ENCODE peak calls at places on chromosomes 2 and 18, in eight cellular contexts. One of them, this sample, is unnamed.
A peak's percentile ranks its signal among the peaks of the same experiment; 100 is the strongest.

GRCh38 chr2:85994421-85994777 is 105.6 kb upstream of the ST3GAL5 start:
- DNase-seq in tibial nerve: no peak
- DNase-seq in A549: no peak
- DNase-seq in Panc1: no peak
- DNase-seq in coronary artery: no peak
- DNase-seq in ovary: no peak
- DNase-seq in cardiac muscle cell: no peak
- DNase-seq in astrocyte: no peak
- DNase-seq in this sample: no peak

GRCh38 chr2:233084488-233084887 is 24.3 kb downstream of the INPP5D start:
- DNase-seq in tibial nerve: no peak
- DNase-seq in ovary: no peak
- DNase-seq in Panc1: no peak
- DNase-seq in A549: no peak
- DNase-seq in cardiac muscle cell: peak; percentile 19
- DNase-seq in coronary artery: peak; percentile 71
- DNase-seq in astrocyte: no peak
- DNase-seq in this sample: no peak

GRCh38 chr18:37299471-37300304 is 265.9 kb downstream of the CELF4 start:
- DNase-seq in A549: peak; percentile 69
- DNase-seq in ovary: peak; percentile 93
- DNase-seq in tibial nerve: peak; percentile 72
- DNase-seq in Panc1: peak; percentile 22
- DNase-seq in coronary artery: peak; percentile 84
- DNase-seq in astrocyte: peak; percentile 94
- DNase-seq in cardiac muscle cell: peak; percentile 99
- DNase-seq in this sample: peak; percentile 98

GRCh38 chr2:168686485-168687191 is 115.8 kb upstream of the NOSTRIN start:
- DNase-seq in coronary artery: no peak
- DNase-seq in astrocyte: peak; percentile 66
- DNase-seq in cardiac muscle cell: peak; percentile 52
- DNase-seq in Panc1: no peak
- DNase-seq in A549: no peak
- DNase-seq in tibial nerve: no peak
- DNase-seq in ovary: no peak
- DNase-seq in this sample: peak; percentile 58

GRCh38 chr2:27807476-27807875 is 36.0 kb downstream of the MRPL33 start:
- DNase-seq in coronary artery: no peak
- DNase-seq in astrocyte: no peak
- DNase-seq in tibial nerve: no peak
- DNase-seq in ovary: peak; percentile 33
- DNase-seq in Panc1: no peak
- DNase-seq in cardiac muscle cell: peak; percentile 58
- DNase-seq in A549: no peak
- DNase-seq in this sample: peak; percentile 61

GRCh38 chr18:64017870-64018269 is 48.0 kb downstream of the SERPINB8 start:
- DNase-seq in astrocyte: peak; percentile 8
- DNase-seq in ovary: no peak
- DNase-seq in tibial nerve: no peak
- DNase-seq in Panc1: peak; percentile 8
- DNase-seq in coronary artery: no peak
- DNase-seq in cardiac muscle cell: peak; percentile 49
- DNase-seq in A549: peak; percentile 10
- DNase-seq in this sample: peak; percentile 61

GRCh38 chr2:98502556-98503335 is 58.1 kb downstream of the INPP4A start:
- DNase-seq in Panc1: no peak
- DNase-seq in tibial nerve: no peak
- DNase-seq in cardiac muscle cell: peak; percentile 86
- DNase-seq in ovary: no peak
- DNase-seq in A549: no peak
- DNase-seq in astrocyte: peak; percentile 82
- DNase-seq in coronary artery: peak; percentile 62
- DNase-seq in this sample: peak; percentile 56

GRCh38 chr2:134218928-134219707 is 34.8 kb upstream of the MGAT5 start:
- DNase-seq in cardiac muscle cell: no peak
- DNase-seq in ovary: no peak
- DNase-seq in tibial nerve: no peak
- DNase-seq in Panc1: no peak
- DNase-seq in astrocyte: no peak
- DNase-seq in coronary artery: no peak
- DNase-seq in A549: no peak
- DNase-seq in this sample: no peak

GRCh38 chr2:241037498-241037897 is 39.1 kb downstream of the SNED1 start:
- DNase-seq in astrocyte: no peak
- DNase-seq in A549: no peak
- DNase-seq in ovary: no peak
- DNase-seq in coronary artery: no peak
- DNase-seq in cardiac muscle cell: no peak
- DNase-seq in Panc1: no peak
- DNase-seq in tibial nerve: no peak
- DNase-seq in this sample: no peak

GRCh38 chr2:109129356-109129920 is 433 bp downstream of the SH3RF3 start:
- DNase-seq in Panc1: no peak
- DNase-seq in astrocyte: peak; percentile 21
- DNase-seq in A549: peak; percentile 10
- DNase-seq in ovary: peak; percentile 27
- DNase-seq in coronary artery: no peak
- DNase-seq in cardiac muscle cell: peak; percentile 34
- DNase-seq in tibial nerve: peak; percentile 23
- DNase-seq in this sample: peak; percentile 30

GRCh38 chr2:41180392-41180791 is 728.5 kb upstream of the SLC8A1 start:
- DNase-seq in A549: no peak
- DNase-seq in cardiac muscle cell: no peak
- DNase-seq in astrocyte: no peak
- DNase-seq in Panc1: no peak
- DNase-seq in ovary: no peak
- DNase-seq in coronary artery: no peak
- DNase-seq in tibial nerve: no peak
- DNase-seq in this sample: no peak

GRCh38 chr2:64854773-64855237 is 134.4 kb upstream of the SLC1A4 start:
- DNase-seq in tibial nerve: no peak
- DNase-seq in Panc1: no peak
- DNase-seq in ovary: no peak
- DNase-seq in astrocyte: no peak
- DNase-seq in A549: no peak
- DNase-seq in cardiac muscle cell: peak; percentile 68
- DNase-seq in coronary artery: no peak
- DNase-seq in this sample: peak; percentile 80

GRCh38 chr2:161307676-161308075 is 549 bp upstream of the PSMD14 start:
- DNase-seq in tibial nerve: no peak
- DNase-seq in ovary: no peak
- DNase-seq in astrocyte: no peak
- DNase-seq in Panc1: no peak
- DNase-seq in A549: no peak
- DNase-seq in coronary artery: no peak
- DNase-seq in cardiac muscle cell: no peak
- DNase-seq in this sample: no peak

GRCh38 chr2:188629890-188630483 is 338.3 kb downstream of the GULP1 start:
- DNase-seq in cardiac muscle cell: peak; percentile 93
- DNase-seq in tibial nerve: no peak
- DNase-seq in Panc1: no peak
- DNase-seq in astrocyte: peak; percentile 77
- DNase-seq in coronary artery: no peak
- DNase-seq in ovary: peak; percentile 73
- DNase-seq in A549: no peak
- DNase-seq in this sample: peak; percentile 96

GRCh38 chr2:213455316-213456008 is 171.2 kb downstream of the SPAG16 start:
- DNase-seq in A549: no peak
- DNase-seq in coronary artery: no peak
- DNase-seq in astrocyte: no peak
- DNase-seq in Panc1: no peak
- DNase-seq in ovary: no peak
- DNase-seq in tibial nerve: no peak
- DNase-seq in cardiac muscle cell: no peak
- DNase-seq in this sample: no peak

GRCh38 chr2:173448938-173449471 is 94.3 kb downstream of the CDCA7 start:
- DNase-seq in Panc1: peak; percentile 55
- DNase-seq in cardiac muscle cell: peak; percentile 91
- DNase-seq in A549: peak; percentile 73
- DNase-seq in tibial nerve: no peak
- DNase-seq in astrocyte: peak; percentile 62
- DNase-seq in coronary artery: peak; percentile 77
- DNase-seq in ovary: peak; percentile 49
- DNase-seq in this sample: peak; percentile 92

GRCh38 chr2:19356545-19357382 is 1.7 kb downstream of the OSR1 start:
- DNase-seq in A549: no peak
- DNase-seq in tibial nerve: no peak
- DNase-seq in ovary: no peak
- DNase-seq in coronary artery: no peak
- DNase-seq in Panc1: no peak
- DNase-seq in cardiac muscle cell: no peak
- DNase-seq in astrocyte: no peak
- DNase-seq in this sample: peak; percentile 38

GRCh38 chr2:222610746-222611145 is 45.1 kb downstream of the FARSB start:
- DNase-seq in A549: no peak
- DNase-seq in Panc1: no peak
- DNase-seq in ovary: no peak
- DNase-seq in coronary artery: no peak
- DNase-seq in cardiac muscle cell: peak; percentile 34
- DNase-seq in astrocyte: no peak
- DNase-seq in tibial nerve: no peak
- DNase-seq in this sample: peak; percentile 56

GRCh38 chr2:75788925-75789324 is 78.2 kb upstream of the GCFC2 start:
- DNase-seq in A549: no peak
- DNase-seq in coronary artery: no peak
- DNase-seq in tibial nerve: no peak
- DNase-seq in astrocyte: peak; percentile 20
- DNase-seq in cardiac muscle cell: peak; percentile 1
- DNase-seq in Panc1: no peak
- DNase-seq in ovary: no peak
- DNase-seq in this sample: no peak

GRCh38 chr2:58503909-58504308 is 262.8 kb upstream of the FANCL start:
- DNase-seq in A549: no peak
- DNase-seq in coronary artery: no peak
- DNase-seq in tibial nerve: no peak
- DNase-seq in ovary: no peak
- DNase-seq in cardiac muscle cell: no peak
- DNase-seq in Panc1: no peak
- DNase-seq in astrocyte: no peak
- DNase-seq in this sample: no peak

GRCh38 chr2:203600286-203600685 is 65.2 kb upstream of the RAPH1 start:
- DNase-seq in astrocyte: no peak
- DNase-seq in Panc1: no peak
- DNase-seq in tibial nerve: no peak
- DNase-seq in ovary: no peak
- DNase-seq in cardiac muscle cell: no peak
- DNase-seq in coronary artery: no peak
- DNase-seq in A549: no peak
- DNase-seq in this sample: no peak

GRCh38 chr2:203603451-203604389 is 68.6 kb upstream of the RAPH1 start:
- DNase-seq in A549: no peak
- DNase-seq in astrocyte: peak; percentile 75
- DNase-seq in ovary: no peak
- DNase-seq in tibial nerve: no peak
- DNase-seq in Panc1: no peak
- DNase-seq in coronary artery: no peak
- DNase-seq in cardiac muscle cell: peak; percentile 70
- DNase-seq in this sample: no peak

GRCh38 chr2:203610558-203610957 is 75.5 kb upstream of the RAPH1 start:
- DNase-seq in tibial nerve: no peak
- DNase-seq in ovary: no peak
- DNase-seq in astrocyte: no peak
- DNase-seq in A549: no peak
- DNase-seq in coronary artery: no peak
- DNase-seq in cardiac muscle cell: no peak
- DNase-seq in Panc1: no peak
- DNase-seq in this sample: no peak

GRCh38 chr2:203606051-203606450 is 71.0 kb upstream of the RAPH1 start:
- DNase-seq in astrocyte: no peak
- DNase-seq in cardiac muscle cell: no peak
- DNase-seq in tibial nerve: no peak
- DNase-seq in A549: no peak
- DNase-seq in Panc1: no peak
- DNase-seq in coronary artery: no peak
- DNase-seq in ovary: no peak
- DNase-seq in this sample: no peak

GRCh38 chr2:203605302-203605701 is 70.2 kb upstream of the RAPH1 start:
- DNase-seq in A549: no peak
- DNase-seq in astrocyte: no peak
- DNase-seq in ovary: no peak
- DNase-seq in coronary artery: no peak
- DNase-seq in Panc1: no peak
- DNase-seq in cardiac muscle cell: peak; percentile 77
- DNase-seq in tibial nerve: no peak
- DNase-seq in this sample: no peak
- H3K4me3 ChIP-seq in A549: no peak overlapping the region
- H3K4me3 ChIP-seq in astrocyte: no peak overlapping the region
- H3K4me3 ChIP-seq in ovary: no peak overlapping the region
- H3K4me3 ChIP-seq in coronary artery: no peak overlapping the region
- H3K4me3 ChIP-seq in Panc1: no peak overlapping the region
- H3K4me3 ChIP-seq in cardiac muscle cell: no peak overlapping the region
- H3K4me3 ChIP-seq in tibial nerve: no peak overlapping the region
- H3K4me3 ChIP-seq in this sample: no peak overlapping the region

DNA sequence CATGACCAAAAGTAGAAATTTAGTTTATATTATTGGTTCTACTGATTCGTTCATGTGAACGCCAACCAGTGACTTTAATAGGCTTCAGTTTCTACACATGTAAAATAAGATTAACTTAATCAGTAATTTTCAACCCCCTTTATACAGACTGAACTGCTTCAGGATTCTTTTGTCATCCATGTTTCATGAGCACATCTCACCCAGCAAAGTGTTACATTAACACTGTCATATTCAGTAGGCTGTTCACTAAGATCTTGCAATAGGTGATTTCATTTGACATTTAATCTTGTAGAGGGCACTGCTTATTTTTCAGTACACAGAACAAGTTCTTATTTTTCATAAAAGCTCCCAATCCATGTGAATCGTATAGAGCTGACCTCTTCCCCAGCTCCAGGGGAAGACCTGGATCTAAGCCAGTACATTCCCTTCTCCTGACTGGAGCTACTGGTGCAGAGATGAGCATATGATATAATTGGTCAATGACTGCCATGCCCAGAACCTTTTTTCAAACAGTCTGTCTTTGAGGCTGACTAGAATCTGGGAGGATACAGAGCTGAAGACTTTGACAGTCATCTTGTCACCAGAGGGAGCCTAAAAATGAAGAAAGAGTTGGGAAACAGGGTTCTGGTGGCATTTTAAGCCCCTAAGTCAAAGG is 72.2 kb upstream of the CHRNA1 start:
- DNase-seq in cardiac muscle cell: peak; percentile 95
- DNase-seq in A549: peak; percentile 11
- DNase-seq in ovary: no peak
- DNase-seq in tibial nerve: no peak
- DNase-seq in astrocyte: peak; percentile 95
- DNase-seq in Panc1: no peak
- DNase-seq in coronary artery: no peak
- DNase-seq in this sample: peak; percentile 96
- TF ChIP-seq CTCF in cardiac muscle cell: no peak
- TF ChIP-seq CTCF in A549: no peak
- TF ChIP-seq CTCF in ovary: no peak
- TF ChIP-seq CTCF in tibial nerve: no peak
- TF ChIP-seq CTCF in astrocyte: no peak
- TF ChIP-seq CTCF in Panc1: no peak
- TF ChIP-seq CTCF in coronary artery: no peak
- TF ChIP-seq CTCF in this sample: no peak

GRCh38 chr18:2590303-2590702 is 18.9 kb downstream of the NDC80 start:
- DNase-seq in ovary: no peak
- DNase-seq in Panc1: no peak
- DNase-seq in coronary artery: no peak
- DNase-seq in A549: no peak
- DNase-seq in cardiac muscle cell: no peak
- DNase-seq in tibial nerve: no peak
- DNase-seq in astrocyte: no peak
- DNase-seq in this sample: no peak
- H3K4me3 ChIP-seq in ovary: peak overlapping the region; percentile 24
- H3K4me3 ChIP-seq in Panc1: no peak overlapping the region
- H3K4me3 ChIP-seq in coronary artery: peak overlapping the region; percentile 28
- H3K4me3 ChIP-seq in A549: no peak overlapping the region
- H3K4me3 ChIP-seq in cardiac muscle cell: no peak overlapping the region
- H3K4me3 ChIP-seq in tibial nerve: no peak overlapping the region
- H3K4me3 ChIP-seq in astrocyte: no peak overlapping the region
- H3K4me3 ChIP-seq in this sample: no peak overlapping the region

GRCh38 chr2:121076885-121077549 is 208.0 kb downstream of the TFCP2L1 start:
- DNase-seq in Panc1: no peak
- DNase-seq in A549: peak; percentile 58
- DNase-seq in tibial nerve: peak; percentile 44
- DNase-seq in ovary: peak; percentile 49
- DNase-seq in astrocyte: no peak
- DNase-seq in cardiac muscle cell: peak; percentile 57
- DNase-seq in coronary artery: no peak
- DNase-seq in this sample: peak; percentile 55
- TF ChIP-seq CTCF in Panc1: peak; percentile 99
- TF ChIP-seq CTCF in A549: peak; percentile 80
- TF ChIP-seq CTCF in tibial nerve: peak; percentile 89
- TF ChIP-seq CTCF in ovary: peak; percentile 22
- TF ChIP-seq CTCF in astrocyte: peak; percentile 74
- TF ChIP-seq CTCF in cardiac muscle cell: peak; percentile 94
- TF ChIP-seq CTCF in coronary artery: peak; percentile 66
- TF ChIP-seq CTCF in this sample: peak; percentile 88